ENCODE peak calls at places on chromosomes 12 and 14, in five cellular contexts. L, M, B, I and V are unnamed samples.

GRCh38 chr12:123843912-123844748 is 82.0 kb downstream of the DNAH10 start:
- DNase-seq in L (no peak), M (no peak), I (no peak), B (no peak), V (no peak)

GRCh38 chr14:101045511-101045910 is 142.0 kb upstream of the RTL1 start:
- DNase-seq in I (no peak), L (no peak), B (no peak), M (no peak), V (no peak)

GRCh38 chr12:80195143-80195726 is 95.9 kb downstream of the OTOGL start:
- DNase-seq in I (no peak), M (no peak), L (peak), B (no peak), V (no peak)

GRCh38 chr14:103920981-103921854 is 7.0 kb upstream of the TDRD9 start:
- DNase-seq in I (peak), M (peak), L (peak), B (peak), V (peak)

GRCh38 chr12:39467432-39467870 is 24.5 kb upstream of the KIF21A start:
- DNase-seq in M (peak), B (peak), I (no peak), L (no peak), V (no peak)

GRCh38 chr12:122106891-122107660 is 28.5 kb downstream of the MLXIP start:
- DNase-seq in I (no peak), L (peak), B (no peak), M (no peak), V (peak)

GRCh38 chr12:18805516-18806248 is 67.8 kb downstream of the CAPZA3 start:
- DNase-seq in M (no peak), I (no peak), B (no peak), L (no peak), V (no peak)

GRCh38 chr14:36767603-36768281 is 106.1 kb downstream of the PAX9 start:
- DNase-seq in I (no peak), B (no peak), M (no peak), L (no peak), V (peak)

GRCh38 chr12:47095446-47096236 is 15.9 kb upstream of the AMIGO2 start:
- DNase-seq in L (peak), I (no peak), M (no peak), B (no peak), V (no peak)

GRCh38 chr12:52903855-52904508 is 894 bp downstream of the KRT8 start:
- DNase-seq in M (peak), L (no peak), B (peak), I (peak), V (no peak)

GRCh38 chr12:1878695-1879094 is 39.8 kb downstream of the CACNA2D4 start:
- DNase-seq in B (no peak), M (no peak), L (no peak), I (no peak), V (no peak)

GRCh38 chr14:52741865-52742264 is 11.9 kb downstream of the STYX start:
- DNase-seq in I (no peak), M (no peak), B (peak), L (no peak), V (no peak)

GRCh38 chr12:123983822-123984485 is 10.9 kb downstream of the ZNF664 start:
- DNase-seq in I (peak), B (peak), L (no peak), M (no peak), V (no peak)

GRCh38 chr12:16165506-16165905 is 112.0 kb downstream of the SLC15A5 start:
- DNase-seq in M (no peak), B (no peak), L (peak), I (no peak), V (peak)

GRCh38 chr14:97262336-97262735 is 465.2 kb downstream of the VRK1 start:
- DNase-seq in I (no peak), M (no peak), B (no peak), L (no peak), V (no peak)

GRCh38 chr12:70661762-70662161 is 24.5 kb upstream of the PTPRB start:
- DNase-seq in L (peak), M (no peak), I (no peak), B (no peak), V (no peak)

GRCh38 chr14:64510825-64511679 is 6.5 kb downstream of the ZBTB1 start:
- DNase-seq in M (peak), L (peak), B (peak), I (peak), V (peak)

GRCh38 chr14:61403411-61403810 is 82.0 kb downstream of the PRKCH start:
- DNase-seq in B (peak), M (no peak), I (no peak), L (no peak), V (no peak)

GRCh38 chr12:54977155-54977554 is 7.4 kb downstream of the TESPA1 start:
- DNase-seq in L (peak), B (no peak), M (no peak), I (no peak), V (no peak)

GRCh38 chr12:57604454-57605307 is at the start of gene DTX3:
- DNase-seq in I (no peak), L (no peak), B (peak), M (peak), V (no peak)

GRCh38 chr14:96362071-96362964 is 823 bp downstream of the ATG2B start:
- DNase-seq in L (peak), I (peak), B (peak), M (peak), V (peak)

GRCh38 chr12:70069221-70069811 is 173.9 kb upstream of the CNOT2 start:
- DNase-seq in B (no peak), M (no peak), L (no peak), I (no peak), V (no peak)

GRCh38 chr12:103786201-103786600 is 54.8 kb downstream of the NT5DC3 start:
- DNase-seq in M (no peak), L (no peak), I (no peak), B (no peak), V (no peak)

GRCh38 chr14:64549805-64550538 is at the start of gene PPP1R36:
- DNase-seq in B (peak), M (peak), L (no peak), I (peak), V (peak)

GRCh38 chr12:62621239-62621638 is 154.6 kb downstream of the MON2 start:
- DNase-seq in L (no peak), I (no peak), B (no peak), M (no peak), V (peak)

GRCh38 chr14:32826404-32827082 is 112.1 kb upstream of the NPAS3 start:
- DNase-seq in M (no peak), B (no peak), L (no peak), I (no peak), V (no peak)

GRCh38 chr14:67553547-67553946 is 20.5 kb downstream of the PLEKHH1 start:
- DNase-seq in L (no peak), B (no peak), M (no peak), I (no peak), V (no peak)

GRCh38 chr12:6430124-6430989 is 14.4 kb upstream of the CD27 start:
- DNase-seq in B (no peak), I (peak), M (peak), L (peak), V (no peak)

GRCh38 chr12:93790472-93791152 is 113.4 kb downstream of the CRADD start:
- DNase-seq in L (no peak), M (no peak), I (no peak), B (no peak), V (no peak)

GRCh38 chr14:95386536-95386935 is 66.8 kb upstream of the CLMN start:
- DNase-seq in B (no peak), L (no peak), M (no peak), I (no peak), V (no peak)